ENCODE peak calls at places on chromosomes 11 and 22, in four cellular contexts. D, F, W and V are unnamed samples. For H3K4me1, the result is how much of the 10 kb centered on the place peaks cover.

GRCh38 chr11:61955031-61955415 is 4.9 kb downstream of the BEST1 start:
- DNase-seq in F (no peak), D (no peak), W (peak), V (peak)

GRCh38 chr22:33853200-33854097 is 66.8 kb downstream of the LARGE1 start:
- DNase-seq in F (no peak), W (no peak), D (no peak), V (peak)

GRCh38 chr11:120183701-120184141 is 27.1 kb upstream of the OAF start:
- DNase-seq in D (no peak), W (peak), F (no peak), V (no peak)

GRCh38 chr11:47213985-47214564 is 699 bp upstream of the DDB2 start:
- DNase-seq in F (peak), D (peak), W (peak), V (peak)

GRCh38 chr11:111046291-111046690 is 199.2 kb upstream of the POU2AF2 start:
- DNase-seq in F (no peak), D (no peak), W (no peak), V (no peak)

GRCh38 chr11:118060879-118061278 is 16.0 kb upstream of the TMPRSS4 start:
- DNase-seq in D (no peak), F (no peak), W (no peak), V (peak)

GRCh38 chr11:70466154-70466553 is 67.8 kb downstream of the CTTN start:
- DNase-seq in W (no peak), D (no peak), F (no peak), V (no peak)

GRCh38 chr11:8067929-8068575 is 13.0 kb upstream of the TUB start:
- DNase-seq in F (no peak), W (no peak), D (no peak), V (no peak)

GRCh38 chr11:110415081-110415480 is 14.7 kb upstream of the FDX1 start:
- DNase-seq in D (no peak), F (no peak), W (no peak), V (no peak)

GRCh38 chr22:50508897-50509296 is 873 bp downstream of the NCAPH2 start:
- DNase-seq in F (no peak), D (no peak), W (no peak), V (no peak)

GRCh38 chr22:49095366-49095765 is 732.3 kb downstream of the BRD1 start:
- DNase-seq in D (no peak), F (no peak), W (peak), V (no peak)
- H3K4me1 ChIP-seq in D (under half), F (under half), W (under half), V (under half)

DNA sequence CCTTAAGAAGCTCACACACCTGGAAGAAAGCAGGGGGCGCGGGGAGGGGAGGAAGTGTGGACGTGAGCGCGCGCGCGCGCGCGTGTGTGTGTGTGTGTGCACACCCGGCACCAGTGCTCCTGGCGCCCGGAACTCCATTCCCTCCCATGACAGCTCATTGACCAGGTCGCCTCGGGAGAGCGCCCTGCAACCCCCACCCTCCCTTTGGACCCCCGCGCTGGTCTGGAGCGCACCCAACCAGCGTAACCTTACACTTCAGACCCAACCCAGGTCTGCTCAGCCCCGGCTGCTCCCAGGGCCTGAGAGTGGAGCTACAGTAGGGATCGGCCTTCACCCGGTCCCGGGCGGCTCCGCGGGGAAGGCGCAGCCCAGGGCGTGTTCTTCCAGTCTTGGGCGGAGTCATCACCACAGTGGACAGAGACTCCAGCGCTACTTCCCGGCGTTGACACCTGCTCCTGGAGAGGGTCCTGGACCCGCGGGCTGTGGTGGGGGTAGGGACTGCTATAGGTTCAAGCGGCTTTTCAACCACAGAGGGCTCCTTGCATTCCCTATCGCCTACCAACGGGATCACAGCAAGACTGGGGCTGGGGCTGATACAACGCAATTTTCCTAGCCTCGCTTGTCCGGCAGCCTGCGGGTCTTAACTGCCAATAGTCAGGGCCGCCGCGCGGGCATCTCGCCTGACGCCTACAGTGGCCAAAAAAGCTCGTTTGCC is 1.4 kb downstream of the GALNT18 start:
- DNase-seq in D (no peak), F (no peak), W (peak), V (peak)
- H3K4me3 ChIP-seq in D (peak), F (peak), W (peak), V (peak)

DNA sequence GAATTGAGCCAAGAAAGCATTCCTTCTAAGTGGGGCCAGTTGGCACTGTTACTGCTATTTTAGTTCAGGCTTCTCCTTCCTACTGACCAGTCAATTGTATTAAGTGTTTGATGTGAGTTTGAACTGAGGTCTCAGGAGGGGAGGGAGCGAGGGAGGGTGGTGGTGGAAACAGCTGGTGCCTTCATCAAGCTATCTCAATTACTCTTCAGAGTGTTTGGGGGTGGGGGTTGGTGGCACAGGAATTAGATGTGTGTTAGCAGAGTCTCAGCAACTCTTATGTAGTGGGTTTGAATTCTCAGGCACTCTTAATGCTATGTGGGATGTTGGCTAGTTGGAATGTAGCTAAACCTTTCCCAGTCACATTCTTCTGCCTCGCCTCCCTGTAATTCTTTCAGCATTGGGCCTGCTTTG is 14.5 kb downstream of the CTNND1 start:
- DNase-seq in F (no peak), W (no peak), D (no peak), V (no peak)
- H3K27ac ChIP-seq in F (no peak), W (peak), D (no peak), V (peak)

GRCh38 chr11:13098890-13099289 is 89.8 kb downstream of the RASSF10 start:
- DNase-seq in D (no peak), W (no peak), F (no peak), V (no peak)
- H3K4me1 ChIP-seq in D (under half), W (under half), F (under half), V (under half)

GRCh38 chr11:126999366-126999765 is 1.2 kb downstream of the KIRREL3 start:
- DNase-seq in W (no peak), D (no peak), F (no peak), V (no peak)
- H3K4me3 ChIP-seq in W (no peak), D (no peak), F (no peak), V (no peak)

DNA sequence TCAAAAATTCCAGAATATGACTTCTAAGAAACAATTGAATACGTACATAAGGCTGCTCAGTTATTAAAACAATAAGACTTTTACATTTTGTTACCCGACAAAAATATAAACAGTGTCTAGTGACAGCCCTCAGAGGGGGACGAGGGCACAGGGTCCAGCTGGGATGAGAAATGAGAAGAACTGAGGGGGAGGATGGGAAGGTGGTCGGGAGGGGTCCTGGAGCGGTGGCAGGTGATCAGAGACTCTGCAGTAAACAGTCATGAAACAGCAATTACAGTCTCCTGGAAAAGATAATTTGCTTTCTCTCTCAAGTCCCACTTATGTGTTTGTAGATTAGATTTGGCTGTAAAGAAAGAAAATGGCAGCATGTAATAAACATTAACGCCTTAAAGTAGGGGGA is 56.0 kb downstream of the PACSIN2 start:
- DNase-seq in F (no peak), D (no peak), W (no peak), V (no peak)
- H3K27ac ChIP-seq in F (no peak), D (peak), W (peak), V (peak)

DNA sequence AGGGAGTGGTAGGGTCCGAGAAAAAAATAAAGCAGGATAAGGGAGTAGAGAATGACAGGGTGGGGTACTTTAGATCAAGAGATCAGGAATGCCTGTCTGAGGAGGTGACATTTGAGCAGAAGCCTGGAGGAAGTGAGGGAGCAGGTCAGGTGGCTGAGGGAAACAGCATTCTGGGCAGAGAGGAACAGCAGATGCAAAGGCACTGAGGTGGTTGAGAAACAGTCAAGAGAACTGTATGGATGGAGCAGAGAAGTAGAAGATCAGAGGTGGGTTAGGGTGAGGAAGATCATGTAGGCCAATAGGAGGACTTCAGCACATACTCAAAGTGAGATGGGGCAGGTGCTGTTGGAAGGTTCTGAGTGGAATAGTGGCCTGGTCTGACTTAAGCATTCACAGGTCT is 8.3 kb downstream of the ARHGEF17 start:
- DNase-seq in W (no peak), F (no peak), D (no peak), V (no peak)
- H3K4me1 ChIP-seq in W (under half), F (under half), D (under half), V (half or more)

DNA sequence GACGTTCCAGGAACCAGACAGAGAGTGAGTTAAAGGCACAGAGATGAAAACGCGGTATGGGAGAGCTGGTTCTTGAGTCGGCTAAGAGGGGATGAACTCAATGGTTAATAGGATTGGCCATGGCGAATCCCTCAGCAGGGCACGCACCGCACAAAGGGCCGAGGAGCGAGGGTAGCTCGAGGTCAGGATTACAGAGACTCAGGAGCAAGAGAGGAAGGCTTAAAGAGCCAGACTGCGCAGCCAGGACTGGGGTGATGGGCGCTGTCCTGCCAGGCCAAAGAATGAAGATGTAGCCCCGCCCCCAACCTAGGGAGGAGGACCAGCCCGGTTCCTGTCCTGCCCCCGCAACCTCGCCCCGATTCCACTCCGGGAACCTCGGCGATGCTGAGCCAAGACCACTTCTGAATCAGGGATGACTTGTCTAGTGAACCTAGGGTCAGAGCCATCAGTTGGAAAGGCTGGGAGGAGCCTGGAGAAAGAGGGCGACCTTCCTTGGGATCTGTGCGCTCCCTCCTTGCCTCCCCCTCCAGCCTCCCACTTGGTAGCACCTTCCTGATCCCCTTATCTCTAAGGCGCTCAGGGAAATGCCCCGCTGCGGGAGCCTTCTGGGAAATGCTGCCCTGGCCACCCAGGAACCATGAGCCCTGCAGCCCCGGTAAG is at the start of gene PLEKHB1:
- DNase-seq in F (no peak), W (no peak), D (no peak), V (no peak)
- H3K4me3 ChIP-seq in F (peak), W (peak), D (no peak), V (peak)

GRCh38 chr11:14538271-14538925 is 18.2 kb upstream of the PSMA1 start:
- DNase-seq in F (no peak), D (no peak), W (no peak), V (no peak)
- H3K27ac ChIP-seq in F (no peak), D (no peak), W (peak), V (no peak)